ENCODE peak calls at places on chromosome 5, in nine cellular contexts. One of them, this sample, is unnamed.

GRCh38 chr5:124812771-124813358 is 66.4 kb upstream of the ZNF608 start:
- DNase-seq in uterus: no peak
- DNase-seq in A549: no peak
- DNase-seq in HCT116: no peak
- DNase-seq in heart left ventricle: no peak
- DNase-seq in body of pancreas: no peak
- DNase-seq in stomach: no peak
- DNase-seq in K562: no peak
- DNase-seq in IMR-90: no peak
- DNase-seq in this sample: no peak

GRCh38 chr5:94057655-94058054 is 316.3 kb upstream of the POU5F2 start:
- DNase-seq in IMR-90: no peak
- DNase-seq in K562: no peak
- DNase-seq in HCT116: no peak
- DNase-seq in heart left ventricle: no peak
- DNase-seq in stomach: no peak
- DNase-seq in A549: no peak
- DNase-seq in body of pancreas: no peak
- DNase-seq in uterus: no peak
- DNase-seq in this sample: no peak

GRCh38 chr5:23446436-23446835 is 61.0 kb upstream of the PRDM9 start:
- DNase-seq in IMR-90: no peak
- DNase-seq in heart left ventricle: peak
- DNase-seq in uterus: no peak
- DNase-seq in A549: no peak
- DNase-seq in body of pancreas: no peak
- DNase-seq in HCT116: no peak
- DNase-seq in stomach: no peak
- DNase-seq in K562: no peak
- DNase-seq in this sample: no peak

GRCh38 chr5:20601678-20602100 is 613.7 kb upstream of the CDH18 start:
- DNase-seq in uterus: no peak
- DNase-seq in body of pancreas: no peak
- DNase-seq in stomach: no peak
- DNase-seq in IMR-90: no peak
- DNase-seq in A549: peak
- DNase-seq in heart left ventricle: no peak
- DNase-seq in K562: no peak
- DNase-seq in HCT116: no peak
- DNase-seq in this sample: no peak

GRCh38 chr5:138354926-138355378 is 2.5 kb downstream of the KDM3B start:
- DNase-seq in IMR-90: peak
- DNase-seq in A549: peak
- DNase-seq in HCT116: no peak
- DNase-seq in body of pancreas: no peak
- DNase-seq in stomach: no peak
- DNase-seq in K562: peak
- DNase-seq in heart left ventricle: peak
- DNase-seq in uterus: no peak
- DNase-seq in this sample: peak

GRCh38 chr5:155004138-155004744 is 9.3 kb upstream of the KIF4B start:
- DNase-seq in IMR-90: no peak
- DNase-seq in stomach: peak
- DNase-seq in A549: peak
- DNase-seq in heart left ventricle: no peak
- DNase-seq in HCT116: peak
- DNase-seq in body of pancreas: no peak
- DNase-seq in uterus: no peak
- DNase-seq in K562: peak
- DNase-seq in this sample: no peak

GRCh38 chr5:57456056-57456455 is 26.6 kb downstream of the ACTBL2 start:
- DNase-seq in HCT116: no peak
- DNase-seq in uterus: no peak
- DNase-seq in A549: no peak
- DNase-seq in K562: no peak
- DNase-seq in stomach: no peak
- DNase-seq in body of pancreas: no peak
- DNase-seq in IMR-90: no peak
- DNase-seq in heart left ventricle: no peak
- DNase-seq in this sample: no peak

GRCh38 chr5:172866802-172867748 is 33.0 kb downstream of the ERGIC1 start:
- DNase-seq in HCT116: no peak
- DNase-seq in K562: no peak
- DNase-seq in A549: no peak
- DNase-seq in body of pancreas: peak
- DNase-seq in IMR-90: peak
- DNase-seq in heart left ventricle: peak
- DNase-seq in uterus: peak
- DNase-seq in stomach: peak
- DNase-seq in this sample: peak

GRCh38 chr5:150161242-150162141 is 5.1 kb upstream of the CDX1 start:
- DNase-seq in K562: peak
- DNase-seq in uterus: peak
- DNase-seq in HCT116: peak
- DNase-seq in heart left ventricle: peak
- DNase-seq in IMR-90: peak
- DNase-seq in A549: peak
- DNase-seq in body of pancreas: peak
- DNase-seq in stomach: peak
- DNase-seq in this sample: peak

DNA sequence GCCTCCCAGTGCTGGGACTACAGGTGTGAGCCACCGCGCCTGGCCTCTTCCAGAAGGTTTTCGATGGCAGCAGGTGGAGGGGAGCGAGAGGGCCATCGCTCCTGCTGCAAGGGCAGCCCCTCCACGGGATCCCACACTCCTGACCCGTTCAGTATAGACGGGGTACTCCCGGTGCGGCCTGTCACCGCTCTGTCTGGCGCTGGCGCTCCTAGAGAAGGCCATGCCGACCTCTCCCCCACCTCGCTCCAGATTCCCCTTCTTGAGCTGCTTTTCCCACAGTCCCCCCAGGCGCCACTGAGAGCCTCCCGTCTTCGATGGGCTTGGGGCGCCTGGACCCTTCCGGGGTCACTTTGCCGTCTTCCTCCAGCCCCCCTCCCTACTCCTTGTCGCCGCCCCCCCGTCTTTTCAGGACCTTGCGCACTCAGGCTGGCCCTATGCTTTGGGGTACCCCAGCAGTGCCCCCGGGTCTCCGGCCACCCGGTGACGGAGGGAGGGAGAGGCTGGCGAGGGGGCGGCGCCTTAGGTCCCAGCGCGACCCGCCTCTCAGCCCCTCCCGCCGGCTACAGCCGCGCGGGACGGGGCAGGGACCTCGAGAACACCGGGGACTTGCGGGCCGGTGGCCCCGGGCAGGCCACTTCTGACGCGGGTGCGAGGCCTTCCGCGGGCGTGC is 4.2 kb upstream of the SQSTM1 start:
- DNase-seq in A549: no peak
- DNase-seq in stomach: no peak
- DNase-seq in K562: no peak
- DNase-seq in body of pancreas: peak
- DNase-seq in uterus: peak
- DNase-seq in HCT116: no peak
- DNase-seq in heart left ventricle: peak
- DNase-seq in IMR-90: no peak
- DNase-seq in this sample: no peak
- TF ChIP-seq POLR2A in A549: no peak
- TF ChIP-seq POLR2A in stomach: no peak
- TF ChIP-seq POLR2A in K562: no peak
- TF ChIP-seq POLR2A in body of pancreas: peak
- TF ChIP-seq POLR2A in uterus: peak
- TF ChIP-seq POLR2A in HCT116: no peak
- TF ChIP-seq POLR2A in heart left ventricle: no peak
- TF ChIP-seq POLR2A in IMR-90: no peak
- TF ChIP-seq POLR2A in this sample: no peak

GRCh38 chr5:69331528-69332445 is 814 bp downstream of the CCDC125 start:
- DNase-seq in IMR-90: no peak
- DNase-seq in uterus: no peak
- DNase-seq in body of pancreas: peak
- DNase-seq in stomach: peak
- DNase-seq in K562: no peak
- DNase-seq in heart left ventricle: no peak
- DNase-seq in HCT116: no peak
- DNase-seq in A549: no peak
- DNase-seq in this sample: no peak
- H3K4me3 ChIP-seq in IMR-90: peak
- H3K4me3 ChIP-seq in uterus: peak
- H3K4me3 ChIP-seq in body of pancreas: peak
- H3K4me3 ChIP-seq in stomach: peak
- H3K4me3 ChIP-seq in K562: peak
- H3K4me3 ChIP-seq in heart left ventricle: peak
- H3K4me3 ChIP-seq in HCT116: peak
- H3K4me3 ChIP-seq in A549: peak
- H3K4me3 ChIP-seq in this sample: peak

DNA sequence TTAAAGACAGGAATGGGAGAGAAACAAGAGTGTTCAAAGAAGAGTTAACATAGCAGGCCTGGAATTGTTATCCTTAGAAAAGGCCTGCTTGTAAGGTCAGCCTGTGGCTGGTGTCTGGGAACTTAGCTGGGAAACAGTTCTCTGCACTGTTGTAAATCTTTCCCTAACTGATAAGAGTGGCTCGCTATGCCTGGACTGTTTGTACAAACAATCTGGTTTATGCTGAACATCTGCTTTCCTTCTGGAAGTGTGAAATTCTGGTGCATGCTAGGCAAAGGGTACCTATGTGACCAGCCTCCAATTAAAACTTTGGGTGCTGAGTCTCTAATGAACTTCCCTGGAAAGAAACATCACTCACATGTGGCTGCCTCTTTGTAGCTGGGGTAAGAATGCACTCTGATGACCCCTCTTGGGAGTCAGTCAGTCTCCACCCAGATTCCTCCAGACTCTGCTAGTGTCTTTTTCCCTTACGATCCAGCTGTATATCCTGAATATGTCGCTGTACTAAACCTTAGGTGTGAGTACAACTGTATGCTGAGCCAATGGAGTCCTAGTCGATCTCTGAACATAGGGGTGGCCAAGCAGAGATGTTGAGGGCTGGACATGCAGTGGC is 16.5 kb downstream of the SPARC start:
- DNase-seq in K562: no peak
- DNase-seq in heart left ventricle: no peak
- DNase-seq in HCT116: no peak
- DNase-seq in uterus: no peak
- DNase-seq in stomach: no peak
- DNase-seq in body of pancreas: no peak
- DNase-seq in IMR-90: peak
- DNase-seq in A549: no peak
- DNase-seq in this sample: no peak
- TF ChIP-seq POLR2A in K562: no peak
- TF ChIP-seq POLR2A in heart left ventricle: no peak
- TF ChIP-seq POLR2A in HCT116: no peak
- TF ChIP-seq POLR2A in uterus: no peak
- TF ChIP-seq POLR2A in stomach: no peak
- TF ChIP-seq POLR2A in body of pancreas: no peak
- TF ChIP-seq POLR2A in IMR-90: no peak
- TF ChIP-seq POLR2A in A549: no peak
- TF ChIP-seq POLR2A in this sample: no peak

DNA sequence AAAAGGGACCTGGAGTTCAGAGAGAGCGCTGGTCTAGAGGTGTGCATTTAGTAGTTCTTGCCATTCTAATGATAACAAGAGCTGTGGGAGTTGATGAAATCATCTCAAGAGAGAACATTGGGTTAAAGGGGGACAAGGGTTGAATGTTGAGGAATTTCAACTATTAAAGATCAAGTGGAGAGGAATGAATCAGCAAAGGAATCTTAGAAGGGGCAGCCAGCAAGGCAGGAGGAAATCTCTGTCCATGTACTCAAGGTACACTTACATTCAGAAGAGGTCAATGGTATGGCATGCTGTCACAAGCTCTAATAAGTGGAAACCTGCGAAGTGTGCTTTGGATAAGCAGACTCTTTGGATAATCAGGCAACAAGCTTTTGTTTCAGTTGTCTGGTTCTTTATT is 320.4 kb upstream of the CD180 start:
- DNase-seq in K562: no peak
- DNase-seq in heart left ventricle: no peak
- DNase-seq in HCT116: no peak
- DNase-seq in body of pancreas: no peak
- DNase-seq in uterus: no peak
- DNase-seq in A549: peak
- DNase-seq in stomach: no peak
- DNase-seq in IMR-90: no peak
- DNase-seq in this sample: no peak
- H3K4me3 ChIP-seq in K562: no peak
- H3K4me3 ChIP-seq in heart left ventricle: no peak
- H3K4me3 ChIP-seq in HCT116: no peak
- H3K4me3 ChIP-seq in body of pancreas: no peak
- H3K4me3 ChIP-seq in uterus: no peak
- H3K4me3 ChIP-seq in A549: no peak
- H3K4me3 ChIP-seq in stomach: no peak
- H3K4me3 ChIP-seq in IMR-90: no peak
- H3K4me3 ChIP-seq in this sample: no peak

GRCh38 chr5:177438468-177438867 is 8.1 kb upstream of the PRR7 start:
- DNase-seq in K562: no peak
- DNase-seq in stomach: no peak
- DNase-seq in uterus: no peak
- DNase-seq in A549: no peak
- DNase-seq in HCT116: no peak
- DNase-seq in IMR-90: no peak
- DNase-seq in body of pancreas: no peak
- DNase-seq in heart left ventricle: no peak
- DNase-seq in this sample: no peak
- TF ChIP-seq POLR2A in K562: peak
- TF ChIP-seq POLR2A in stomach: no peak
- TF ChIP-seq POLR2A in uterus: no peak
- TF ChIP-seq POLR2A in A549: no peak
- TF ChIP-seq POLR2A in HCT116: no peak
- TF ChIP-seq POLR2A in IMR-90: no peak
- TF ChIP-seq POLR2A in body of pancreas: no peak
- TF ChIP-seq POLR2A in heart left ventricle: no peak
- TF ChIP-seq POLR2A in this sample: no peak